ENCODE peak calls at places on chromosomes 7 and 10, in seven cellular contexts. One of them, this sample, is unnamed.

GRCh38 chr7:26688388-26688787 is 176.0 kb downstream of the SKAP2 start:
- DNase-seq in SK-N-SH: no peak
- DNase-seq in K562: no peak
- DNase-seq in HCT116: no peak
- DNase-seq in H1: no peak
- DNase-seq in HepG2: peak
- DNase-seq in GM12878: no peak
- DNase-seq in this sample: no peak

GRCh38 chr7:46942574-46942973 is 639.3 kb downstream of the TNS3 start:
- DNase-seq in GM12878: no peak
- DNase-seq in HepG2: no peak
- DNase-seq in HCT116: no peak
- DNase-seq in K562: no peak
- DNase-seq in SK-N-SH: no peak
- DNase-seq in H1: no peak
- DNase-seq in this sample: no peak

GRCh38 chr7:76514926-76515325 is 4.6 kb downstream of the UPK3B start:
- DNase-seq in GM12878: no peak
- DNase-seq in HepG2: no peak
- DNase-seq in K562: no peak
- DNase-seq in SK-N-SH: peak
- DNase-seq in HCT116: no peak
- DNase-seq in H1: no peak
- DNase-seq in this sample: no peak

GRCh38 chr10:13871087-13871486 is 284.3 kb downstream of the PRPF18 start:
- DNase-seq in H1: no peak
- DNase-seq in GM12878: no peak
- DNase-seq in HCT116: no peak
- DNase-seq in HepG2: no peak
- DNase-seq in K562: no peak
- DNase-seq in SK-N-SH: no peak
- DNase-seq in this sample: no peak

GRCh38 chr7:23476286-23477169 is 6.2 kb upstream of the IGF2BP3 start:
- DNase-seq in HCT116: no peak
- DNase-seq in H1: no peak
- DNase-seq in K562: peak
- DNase-seq in GM12878: no peak
- DNase-seq in SK-N-SH: peak
- DNase-seq in HepG2: no peak
- DNase-seq in this sample: no peak

GRCh38 chr10:28668363-28669226 is 8.7 kb upstream of the BAMBI start:
- DNase-seq in K562: peak
- DNase-seq in H1: peak
- DNase-seq in GM12878: no peak
- DNase-seq in HCT116: no peak
- DNase-seq in SK-N-SH: peak
- DNase-seq in HepG2: no peak
- DNase-seq in this sample: peak

GRCh38 chr7:46100521-46100920 is 179.4 kb upstream of the IGFBP3 start:
- DNase-seq in HCT116: no peak
- DNase-seq in K562: no peak
- DNase-seq in HepG2: no peak
- DNase-seq in GM12878: no peak
- DNase-seq in SK-N-SH: no peak
- DNase-seq in H1: no peak
- DNase-seq in this sample: no peak

GRCh38 chr7:155618708-155619633 is 25.5 kb upstream of the RBM33 start:
- DNase-seq in GM12878: no peak
- DNase-seq in HCT116: no peak
- DNase-seq in SK-N-SH: no peak
- DNase-seq in H1: no peak
- DNase-seq in HepG2: peak
- DNase-seq in K562: no peak
- DNase-seq in this sample: no peak

GRCh38 chr7:135177021-135177696 is 6.7 kb upstream of the CYREN start:
- DNase-seq in HepG2: peak
- DNase-seq in SK-N-SH: no peak
- DNase-seq in K562: no peak
- DNase-seq in H1: no peak
- DNase-seq in HCT116: no peak
- DNase-seq in GM12878: no peak
- DNase-seq in this sample: peak

GRCh38 chr7:112749775-112750174 is 40.4 kb downstream of the TMEM168 start:
- DNase-seq in HepG2: no peak
- DNase-seq in GM12878: no peak
- DNase-seq in H1: no peak
- DNase-seq in SK-N-SH: no peak
- DNase-seq in K562: peak
- DNase-seq in HCT116: no peak
- DNase-seq in this sample: no peak

GRCh38 chr7:34727464-34727995 is 69.5 kb downstream of the NPSR1 start:
- DNase-seq in HCT116: no peak
- DNase-seq in H1: no peak
- DNase-seq in SK-N-SH: no peak
- DNase-seq in GM12878: no peak
- DNase-seq in HepG2: no peak
- DNase-seq in K562: no peak
- DNase-seq in this sample: peak

GRCh38 chr7:69739906-69740545 is 141.8 kb downstream of the AUTS2 start:
- DNase-seq in SK-N-SH: peak
- DNase-seq in H1: no peak
- DNase-seq in GM12878: peak
- DNase-seq in HepG2: no peak
- DNase-seq in HCT116: no peak
- DNase-seq in K562: no peak
- DNase-seq in this sample: no peak

GRCh38 chr10:119872610-119872859 is at the start of gene MCMBP:
- DNase-seq in GM12878: no peak
- DNase-seq in HepG2: no peak
- DNase-seq in H1: no peak
- DNase-seq in HCT116: no peak
- DNase-seq in K562: no peak
- DNase-seq in SK-N-SH: no peak
- DNase-seq in this sample: no peak

GRCh38 chr7:118054529-118054928 is 129.4 kb upstream of the LSM8 start:
- DNase-seq in K562: no peak
- DNase-seq in HCT116: no peak
- DNase-seq in GM12878: no peak
- DNase-seq in SK-N-SH: no peak
- DNase-seq in H1: no peak
- DNase-seq in HepG2: no peak
- DNase-seq in this sample: no peak

GRCh38 chr10:30902621-30903396 is 128.9 kb downstream of the ZNF438 start:
- DNase-seq in SK-N-SH: no peak
- DNase-seq in GM12878: no peak
- DNase-seq in H1: no peak
- DNase-seq in HepG2: no peak
- DNase-seq in K562: no peak
- DNase-seq in HCT116: no peak
- DNase-seq in this sample: no peak

GRCh38 chr10:122981066-122981464 is 864 bp downstream of the PSTK start:
- DNase-seq in HCT116: peak
- DNase-seq in H1: no peak
- DNase-seq in HepG2: peak
- DNase-seq in K562: peak
- DNase-seq in GM12878: no peak
- DNase-seq in SK-N-SH: peak
- DNase-seq in this sample: no peak

GRCh38 chr7:71472962-71473361 is 341.0 kb downstream of the GALNT17 start:
- DNase-seq in SK-N-SH: no peak
- DNase-seq in K562: no peak
- DNase-seq in H1: no peak
- DNase-seq in HCT116: no peak
- DNase-seq in HepG2: no peak
- DNase-seq in GM12878: no peak
- DNase-seq in this sample: no peak

GRCh38 chr10:32131388-32131787 is 75.2 kb upstream of the KIF5B start:
- DNase-seq in HCT116: no peak
- DNase-seq in H1: no peak
- DNase-seq in HepG2: no peak
- DNase-seq in GM12878: no peak
- DNase-seq in SK-N-SH: no peak
- DNase-seq in K562: no peak
- DNase-seq in this sample: no peak

GRCh38 chr7:117986645-117987269 is 113.5 kb upstream of the CTTNBP2 start:
- DNase-seq in HCT116: no peak
- DNase-seq in K562: no peak
- DNase-seq in H1: no peak
- DNase-seq in GM12878: no peak
- DNase-seq in SK-N-SH: no peak
- DNase-seq in HepG2: no peak
- DNase-seq in this sample: no peak

GRCh38 chr10:44292390-44293002 is 92.4 kb downstream of the CXCL12 start:
- DNase-seq in SK-N-SH: no peak
- DNase-seq in HCT116: no peak
- DNase-seq in K562: no peak
- DNase-seq in HepG2: no peak
- DNase-seq in GM12878: no peak
- DNase-seq in H1: peak
- DNase-seq in this sample: no peak

GRCh38 chr7:136938476-136938875 is 70.0 kb downstream of the CHRM2 start:
- DNase-seq in K562: no peak
- DNase-seq in GM12878: no peak
- DNase-seq in SK-N-SH: no peak
- DNase-seq in H1: no peak
- DNase-seq in HepG2: no peak
- DNase-seq in HCT116: no peak
- DNase-seq in this sample: no peak

GRCh38 chr10:77240042-77240619 is 397.5 kb downstream of the KCNMA1 start:
- DNase-seq in H1: no peak
- DNase-seq in SK-N-SH: no peak
- DNase-seq in HCT116: no peak
- DNase-seq in K562: no peak
- DNase-seq in GM12878: no peak
- DNase-seq in HepG2: no peak
- DNase-seq in this sample: peak

GRCh38 chr7:140079121-140079536 is 16.4 kb upstream of the PARP12 start:
- DNase-seq in K562: peak
- DNase-seq in H1: peak
- DNase-seq in HCT116: no peak
- DNase-seq in HepG2: peak
- DNase-seq in SK-N-SH: peak
- DNase-seq in GM12878: no peak
- DNase-seq in this sample: no peak

GRCh38 chr7:42671627-42672026 is 240.2 kb downstream of the C7orf25 start:
- DNase-seq in GM12878: no peak
- DNase-seq in K562: no peak
- DNase-seq in HCT116: no peak
- DNase-seq in SK-N-SH: no peak
- DNase-seq in HepG2: no peak
- DNase-seq in H1: no peak
- DNase-seq in this sample: no peak

GRCh38 chr7:41313171-41313570 is 389.7 kb downstream of the INHBA start:
- DNase-seq in K562: no peak
- DNase-seq in SK-N-SH: no peak
- DNase-seq in GM12878: no peak
- DNase-seq in HepG2: no peak
- DNase-seq in H1: no peak
- DNase-seq in HCT116: no peak
- DNase-seq in this sample: no peak

GRCh38 chr7:70764004-70764691 is 367.8 kb upstream of the GALNT17 start:
- DNase-seq in GM12878: peak
- DNase-seq in H1: no peak
- DNase-seq in HepG2: no peak
- DNase-seq in K562: no peak
- DNase-seq in HCT116: no peak
- DNase-seq in SK-N-SH: no peak
- DNase-seq in this sample: no peak

GRCh38 chr10:50582766-50583762 is 40.7 kb downstream of the SGMS1 start:
- DNase-seq in HCT116: no peak
- DNase-seq in SK-N-SH: no peak
- DNase-seq in HepG2: no peak
- DNase-seq in H1: no peak
- DNase-seq in K562: peak
- DNase-seq in GM12878: no peak
- DNase-seq in this sample: peak

GRCh38 chr7:80711521-80711920 is 73.1 kb downstream of the CD36 start:
- DNase-seq in GM12878: no peak
- DNase-seq in HCT116: no peak
- DNase-seq in H1: no peak
- DNase-seq in SK-N-SH: no peak
- DNase-seq in HepG2: no peak
- DNase-seq in K562: no peak
- DNase-seq in this sample: no peak

GRCh38 chr7:97871659-97872024 is 566 bp downstream of the ASNS start:
- DNase-seq in H1: no peak
- DNase-seq in HepG2: no peak
- DNase-seq in K562: peak
- DNase-seq in GM12878: peak
- DNase-seq in HCT116: no peak
- DNase-seq in SK-N-SH: no peak
- DNase-seq in this sample: peak

GRCh38 chr10:4527281-4527960 is 298.6 kb upstream of the AKR1E2 start:
- DNase-seq in K562: no peak
- DNase-seq in GM12878: no peak
- DNase-seq in H1: no peak
- DNase-seq in HCT116: no peak
- DNase-seq in HepG2: no peak
- DNase-seq in SK-N-SH: no peak
- DNase-seq in this sample: no peak

GRCh38 chr7:55069271-55069792 is 50.5 kb downstream of the EGFR start:
- DNase-seq in HepG2: peak
- DNase-seq in HCT116: no peak
- DNase-seq in GM12878: no peak
- DNase-seq in H1: no peak
- DNase-seq in K562: no peak
- DNase-seq in SK-N-SH: no peak
- DNase-seq in this sample: no peak
- TF ChIP-seq JUND in HepG2: no peak
- TF ChIP-seq JUND in HCT116: no peak
- TF ChIP-seq JUND in GM12878: no peak
- TF ChIP-seq JUND in H1: no peak
- TF ChIP-seq JUND in K562: no peak
- TF ChIP-seq JUND in SK-N-SH: no peak
- TF ChIP-seq JUND in this sample: no peak

GRCh38 chr7:7565746-7566650 is 686 bp upstream of the MIOS start:
- DNase-seq in HepG2: peak
- DNase-seq in SK-N-SH: peak
- DNase-seq in GM12878: no peak
- DNase-seq in K562: no peak
- DNase-seq in HCT116: peak
- DNase-seq in H1: peak
- DNase-seq in this sample: peak
- TF ChIP-seq JUND in HepG2: no peak
- TF ChIP-seq JUND in SK-N-SH: no peak
- TF ChIP-seq JUND in GM12878: no peak
- TF ChIP-seq JUND in K562: no peak
- TF ChIP-seq JUND in HCT116: no peak
- TF ChIP-seq JUND in H1: no peak
- TF ChIP-seq JUND in this sample: peak

GRCh38 chr10:113493943-113494342 is 58.9 kb upstream of the HABP2 start:
- DNase-seq in H1: no peak
- DNase-seq in HCT116: no peak
- DNase-seq in K562: no peak
- DNase-seq in HepG2: no peak
- DNase-seq in SK-N-SH: no peak
- DNase-seq in GM12878: no peak
- DNase-seq in this sample: no peak
- TF ChIP-seq JUND in H1: no peak
- TF ChIP-seq JUND in HCT116: no peak
- TF ChIP-seq JUND in K562: no peak
- TF ChIP-seq JUND in HepG2: no peak
- TF ChIP-seq JUND in SK-N-SH: no peak
- TF ChIP-seq JUND in GM12878: no peak
- TF ChIP-seq JUND in this sample: no peak

GRCh38 chr7:50309736-50310135 is 5.2 kb downstream of the IKZF1 start:
- DNase-seq in H1: no peak
- DNase-seq in K562: no peak
- DNase-seq in GM12878: no peak
- DNase-seq in SK-N-SH: no peak
- DNase-seq in HepG2: no peak
- DNase-seq in HCT116: no peak
- DNase-seq in this sample: no peak
- TF ChIP-seq JUND in H1: no peak
- TF ChIP-seq JUND in K562: no peak
- TF ChIP-seq JUND in GM12878: no peak
- TF ChIP-seq JUND in SK-N-SH: no peak
- TF ChIP-seq JUND in HepG2: no peak
- TF ChIP-seq JUND in HCT116: no peak
- TF ChIP-seq JUND in this sample: no peak